ENCODE peak calls at places on chromosome 3, in seven cellular contexts. One of them, this sample, is unnamed.

GRCh38 chr3:163655021-163655420 is 1423.3 kb downstream of the SI start:
- DNase-seq in islet precursor cell: no peak
- DNase-seq in EL: no peak
- DNase-seq in epithelial cell of proximal tubule: no peak
- DNase-seq in NCI-H2081: no peak
- DNase-seq in A549: no peak
- DNase-seq in activated T-cell treated with anti-CD3 and anti-CD28 coated beads, Interleukin-2, amount 50 U/mL, for 72 hours: no peak
- DNase-seq in this sample: no peak

GRCh38 chr3:16084887-16085286 is 89.6 kb upstream of the GALNT15 start:
- DNase-seq in A549: no peak
- DNase-seq in islet precursor cell: no peak
- DNase-seq in NCI-H2081: no peak
- DNase-seq in epithelial cell of proximal tubule: no peak
- DNase-seq in activated T-cell treated with anti-CD3 and anti-CD28 coated beads, Interleukin-2, amount 50 U/mL, for 72 hours: no peak
- DNase-seq in EL: peak
- DNase-seq in this sample: peak

GRCh38 chr3:167732313-167733065 is 2.2 kb downstream of the PDCD10 start:
- DNase-seq in A549: no peak
- DNase-seq in EL: no peak
- DNase-seq in epithelial cell of proximal tubule: no peak
- DNase-seq in activated T-cell treated with anti-CD3 and anti-CD28 coated beads, Interleukin-2, amount 50 U/mL, for 72 hours: no peak
- DNase-seq in NCI-H2081: peak
- DNase-seq in islet precursor cell: no peak
- DNase-seq in this sample: peak

GRCh38 chr3:138124188-138124587 is 8.0 kb downstream of the A4GNT start:
- DNase-seq in A549: no peak
- DNase-seq in epithelial cell of proximal tubule: no peak
- DNase-seq in islet precursor cell: no peak
- DNase-seq in NCI-H2081: no peak
- DNase-seq in EL: no peak
- DNase-seq in activated T-cell treated with anti-CD3 and anti-CD28 coated beads, Interleukin-2, amount 50 U/mL, for 72 hours: no peak
- DNase-seq in this sample: no peak

GRCh38 chr3:98008751-98009373 is 26.3 kb downstream of the GABRR3 start:
- DNase-seq in islet precursor cell: no peak
- DNase-seq in activated T-cell treated with anti-CD3 and anti-CD28 coated beads, Interleukin-2, amount 50 U/mL, for 72 hours: no peak
- DNase-seq in NCI-H2081: no peak
- DNase-seq in A549: no peak
- DNase-seq in EL: no peak
- DNase-seq in epithelial cell of proximal tubule: no peak
- DNase-seq in this sample: no peak

GRCh38 chr3:56323986-56324420 is 144.3 kb downstream of the ERC2 start:
- DNase-seq in A549: no peak
- DNase-seq in epithelial cell of proximal tubule: peak
- DNase-seq in activated T-cell treated with anti-CD3 and anti-CD28 coated beads, Interleukin-2, amount 50 U/mL, for 72 hours: no peak
- DNase-seq in EL: peak
- DNase-seq in NCI-H2081: no peak
- DNase-seq in islet precursor cell: peak
- DNase-seq in this sample: peak

GRCh38 chr3:122350814-122351418 is 25.9 kb downstream of the CSTA start:
- DNase-seq in activated T-cell treated with anti-CD3 and anti-CD28 coated beads, Interleukin-2, amount 50 U/mL, for 72 hours: peak
- DNase-seq in A549: no peak
- DNase-seq in NCI-H2081: no peak
- DNase-seq in EL: peak
- DNase-seq in epithelial cell of proximal tubule: no peak
- DNase-seq in islet precursor cell: no peak
- DNase-seq in this sample: peak

GRCh38 chr3:64244011-64244942 is 19.0 kb upstream of the PRICKLE2 start:
- DNase-seq in EL: peak
- DNase-seq in A549: peak
- DNase-seq in islet precursor cell: no peak
- DNase-seq in activated T-cell treated with anti-CD3 and anti-CD28 coated beads, Interleukin-2, amount 50 U/mL, for 72 hours: no peak
- DNase-seq in epithelial cell of proximal tubule: no peak
- DNase-seq in NCI-H2081: peak
- DNase-seq in this sample: peak

GRCh38 chr3:190089711-190090110 is 31.0 kb downstream of the P3H2 start:
- DNase-seq in activated T-cell treated with anti-CD3 and anti-CD28 coated beads, Interleukin-2, amount 50 U/mL, for 72 hours: peak
- DNase-seq in islet precursor cell: no peak
- DNase-seq in epithelial cell of proximal tubule: no peak
- DNase-seq in NCI-H2081: no peak
- DNase-seq in A549: no peak
- DNase-seq in EL: no peak
- DNase-seq in this sample: no peak

GRCh38 chr3:63278171-63278999 is at the start of gene SYNPR:
- DNase-seq in EL: no peak
- DNase-seq in epithelial cell of proximal tubule: no peak
- DNase-seq in activated T-cell treated with anti-CD3 and anti-CD28 coated beads, Interleukin-2, amount 50 U/mL, for 72 hours: no peak
- DNase-seq in NCI-H2081: no peak
- DNase-seq in A549: no peak
- DNase-seq in islet precursor cell: peak
- DNase-seq in this sample: no peak

GRCh38 chr3:32508731-32509130 is 6.1 kb upstream of the CMTM6 start:
- DNase-seq in A549: no peak
- DNase-seq in islet precursor cell: no peak
- DNase-seq in epithelial cell of proximal tubule: no peak
- DNase-seq in NCI-H2081: no peak
- DNase-seq in EL: no peak
- DNase-seq in activated T-cell treated with anti-CD3 and anti-CD28 coated beads, Interleukin-2, amount 50 U/mL, for 72 hours: no peak
- DNase-seq in this sample: no peak

GRCh38 chr3:29071077-29071634 is 209.7 kb upstream of the RBMS3 start:
- DNase-seq in activated T-cell treated with anti-CD3 and anti-CD28 coated beads, Interleukin-2, amount 50 U/mL, for 72 hours: no peak
- DNase-seq in A549: no peak
- DNase-seq in epithelial cell of proximal tubule: no peak
- DNase-seq in NCI-H2081: no peak
- DNase-seq in EL: peak
- DNase-seq in islet precursor cell: no peak
- DNase-seq in this sample: no peak

GRCh38 chr3:152330565-152330964 is 61.8 kb downstream of the MBNL1 start:
- DNase-seq in NCI-H2081: no peak
- DNase-seq in epithelial cell of proximal tubule: no peak
- DNase-seq in islet precursor cell: no peak
- DNase-seq in EL: no peak
- DNase-seq in activated T-cell treated with anti-CD3 and anti-CD28 coated beads, Interleukin-2, amount 50 U/mL, for 72 hours: no peak
- DNase-seq in A549: no peak
- DNase-seq in this sample: no peak

GRCh38 chr3:55270976-55271375 is 216.1 kb downstream of the WNT5A start:
- DNase-seq in epithelial cell of proximal tubule: no peak
- DNase-seq in NCI-H2081: no peak
- DNase-seq in A549: no peak
- DNase-seq in islet precursor cell: no peak
- DNase-seq in activated T-cell treated with anti-CD3 and anti-CD28 coated beads, Interleukin-2, amount 50 U/mL, for 72 hours: no peak
- DNase-seq in EL: peak
- DNase-seq in this sample: no peak

GRCh38 chr3:94543161-94543560 is 480.3 kb downstream of the NSUN3 start:
- DNase-seq in activated T-cell treated with anti-CD3 and anti-CD28 coated beads, Interleukin-2, amount 50 U/mL, for 72 hours: no peak
- DNase-seq in EL: no peak
- DNase-seq in NCI-H2081: no peak
- DNase-seq in epithelial cell of proximal tubule: no peak
- DNase-seq in islet precursor cell: no peak
- DNase-seq in A549: no peak
- DNase-seq in this sample: no peak

GRCh38 chr3:31738423-31738822 is 205.7 kb downstream of the STT3B start:
- DNase-seq in islet precursor cell: no peak
- DNase-seq in EL: no peak
- DNase-seq in activated T-cell treated with anti-CD3 and anti-CD28 coated beads, Interleukin-2, amount 50 U/mL, for 72 hours: no peak
- DNase-seq in epithelial cell of proximal tubule: no peak
- DNase-seq in A549: no peak
- DNase-seq in NCI-H2081: no peak
- DNase-seq in this sample: no peak

GRCh38 chr3:28101672-28102071 is 139.7 kb upstream of the CMC1 start:
- DNase-seq in NCI-H2081: no peak
- DNase-seq in islet precursor cell: no peak
- DNase-seq in epithelial cell of proximal tubule: no peak
- DNase-seq in A549: no peak
- DNase-seq in EL: no peak
- DNase-seq in activated T-cell treated with anti-CD3 and anti-CD28 coated beads, Interleukin-2, amount 50 U/mL, for 72 hours: no peak
- DNase-seq in this sample: no peak

This sample was measured in RKO.